ENCODE peak calls at places on chromosomes 3 and 15, in four cellular contexts. U is GM23248, B is GM23338, X is PC-3. H is an unnamed sample.

GRCh38 chr3:187318819-187319616 is 27.5 kb upstream of the MASP1 start:
- DNase-seq in U (peak), B (peak), X (peak), H (peak)

GRCh38 chr3:98561727-98562521 is 30.1 kb downstream of the GPR15 start:
- DNase-seq in U (peak), B (no peak), X (peak), H (no peak)

GRCh38 chr3:97256060-97256459 is 441.7 kb downstream of the EPHA6 start:
- DNase-seq in U (no peak), B (peak), X (no peak), H (no peak)

GRCh38 chr3:127688416-127689265 is 15.9 kb downstream of the ABTB1 start:
- DNase-seq in U (peak), B (no peak), X (peak), H (no peak)

GRCh38 chr3:184716652-184717607 is 5.1 kb upstream of the MAGEF1 start:
- DNase-seq in U (peak), B (peak), X (peak), H (no peak)

GRCh38 chr3:34758630-34759261 is 880.6 kb upstream of the ARPP21 start:
- DNase-seq in U (no peak), B (no peak), X (no peak), H (no peak)

GRCh38 chr3:192816274-192816853 is 89.0 kb upstream of the FGF12 start:
- DNase-seq in U (peak), B (peak), X (peak), H (peak)

GRCh38 chr15:28099555-28100140 is 533 bp upstream of the OCA2 start:
- DNase-seq in U (no peak), B (no peak), X (no peak), H (no peak)

GRCh38 chr15:29143909-29144308 is 125.7 kb downstream of the NSMCE3 start:
- DNase-seq in U (peak), B (no peak), X (peak), H (no peak)

GRCh38 chr3:39124876-39125836 is 17.7 kb downstream of the TTC21A start:
- DNase-seq in U (peak), B (peak), X (peak), H (no peak)

GRCh38 chr3:10553586-10554235 is 48.3 kb upstream of the ATP2B2 start:
- DNase-seq in U (no peak), B (peak), X (no peak), H (no peak)

GRCh38 chr3:128217702-128218475 is 64.6 kb downstream of the EEFSEC start:
- DNase-seq in U (no peak), B (no peak), X (no peak), H (peak)

GRCh38 chr3:159252274-159252673 is 450.4 kb downstream of the MFSD1 start:
- DNase-seq in U (peak), B (no peak), X (peak), H (no peak)
- TF ChIP-seq EZH2phosphoT487 in U (no peak), B (no peak), X (no peak), H (no peak)

GRCh38 chr15:90954712-90955671 is at the start of gene RCCD1:
- DNase-seq in U (peak), B (peak), X (peak), H (peak)

GRCh38 chr15:90957791-90958190 is 3.1 kb downstream of the RCCD1 start:
- DNase-seq in U (no peak), B (no peak), X (no peak), H (no peak)

GRCh38 chr15:90955911-90956310 is 1.2 kb downstream of the RCCD1 start:
- DNase-seq in U (no peak), B (peak), X (peak), H (peak)

GRCh38 chr15:90957105-90957790 is 2.6 kb downstream of the RCCD1 start:
- DNase-seq in U (peak), B (peak), X (peak), H (no peak)

DNA sequence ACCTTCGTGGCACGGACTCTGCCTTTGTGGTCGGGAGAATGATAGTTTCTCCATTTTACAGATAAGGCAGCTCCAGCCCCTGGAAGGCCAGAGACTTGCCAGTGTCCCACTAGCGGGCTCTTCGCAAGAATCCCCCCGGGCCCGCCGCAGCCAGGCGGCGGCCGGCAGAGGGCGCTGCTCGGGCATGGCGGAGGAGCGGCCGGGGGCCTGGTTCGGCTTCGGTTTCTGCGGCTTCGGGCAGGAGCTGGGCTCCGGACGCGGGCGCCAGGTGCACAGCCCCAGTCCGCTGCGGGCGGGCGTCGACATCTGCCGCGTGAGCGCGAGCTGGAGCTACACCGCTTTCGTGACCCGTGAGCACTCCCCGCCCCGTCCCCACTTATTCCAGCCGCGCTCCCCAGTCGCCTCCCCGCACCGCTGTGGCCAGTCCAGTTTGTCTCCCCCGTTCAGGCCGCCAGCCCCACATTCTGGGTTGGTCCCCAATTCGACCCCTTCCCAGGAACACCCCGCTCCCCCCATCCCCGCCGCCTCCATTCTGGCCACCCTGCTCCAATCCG is 1.9 kb downstream of the RCCD1 start:
- DNase-seq in U (peak), B (peak), X (peak), H (peak)
- TF ChIP-seq EZH2 in U (no peak), B (no peak), X (no peak), H (no peak)

GRCh38 chr3:16848007-16848406 is 36.7 kb upstream of the PLCL2 start:
- DNase-seq in U (no peak), B (no peak), X (no peak), H (no peak)

GRCh38 chr3:16846373-16847078 is 38.2 kb upstream of the PLCL2 start:
- DNase-seq in U (no peak), B (no peak), X (no peak), H (no peak)

GRCh38 chr3:16844771-16845170 is 40.0 kb upstream of the PLCL2 start:
- DNase-seq in U (peak), B (no peak), X (no peak), H (no peak)

GRCh38 chr3:16849795-16850194 is 35.0 kb upstream of the PLCL2 start:
- DNase-seq in U (peak), B (no peak), X (no peak), H (no peak)

DNA sequence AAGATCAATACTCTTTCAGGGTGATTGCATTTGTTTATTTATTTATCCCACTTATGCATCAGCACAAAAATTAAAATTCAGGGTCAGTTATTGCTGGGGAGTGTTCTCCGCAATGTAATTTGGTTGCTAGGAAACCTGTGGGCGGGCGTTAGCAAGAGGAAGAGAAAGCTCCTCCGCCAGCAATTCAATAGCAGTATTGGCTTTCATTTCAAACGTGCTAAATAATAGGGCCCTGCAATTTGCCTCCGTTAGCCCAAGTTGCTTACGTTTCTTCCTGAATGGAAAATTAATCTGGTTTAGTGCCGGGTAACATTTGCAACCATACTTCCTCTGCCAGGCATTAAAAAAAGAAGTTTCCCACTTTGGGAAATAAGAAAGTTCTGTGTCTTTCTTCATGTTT is 35.5 kb upstream of the PLCL2 start:
- DNase-seq in U (no peak), B (peak), X (no peak), H (peak)
- H2AFZ ChIP-seq in U (no peak), B (peak), X (no peak), H (no peak)

DNA sequence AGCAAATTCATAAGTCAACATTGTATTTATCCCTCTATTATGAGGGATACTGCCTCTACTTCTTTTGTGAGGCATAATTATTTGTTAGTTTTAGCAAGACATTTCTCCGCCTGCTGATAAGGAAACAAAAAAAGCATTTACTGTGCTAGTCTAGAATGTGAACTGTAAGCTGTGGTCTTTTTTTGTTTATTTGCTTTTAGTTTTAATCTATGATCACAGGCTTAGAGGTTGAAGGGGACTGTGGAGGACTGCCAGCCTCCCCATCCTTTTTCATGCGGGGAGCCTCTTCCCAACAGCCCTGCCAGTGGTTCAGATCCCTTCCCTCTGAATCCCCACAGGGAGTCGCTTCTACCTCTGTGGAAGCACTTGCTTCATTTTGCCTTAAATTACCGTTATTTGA is 331.0 kb upstream of the ROPN1 start:
- DNase-seq in U (no peak), B (no peak), X (no peak), H (no peak)
- TF ChIP-seq EZH2phosphoT487 in U (no peak), B (no peak), X (no peak), H (no peak)

GRCh38 chr15:77068633-77069032 is 2.3 kb downstream of the TSPAN3 start:
- DNase-seq in U (no peak), B (no peak), X (no peak), H (no peak)

GRCh38 chr15:77070180-77070499 is 769 bp downstream of the TSPAN3 start:
- DNase-seq in U (no peak), B (no peak), X (no peak), H (no peak)

GRCh38 chr15:77069521-77070121 is 1.3 kb downstream of the TSPAN3 start:
- DNase-seq in U (peak), B (peak), X (peak), H (no peak)

GRCh38 chr15:77071338-77072223 is 672 bp upstream of the TSPAN3 start:
- DNase-seq in U (peak), B (no peak), X (no peak), H (no peak)

GRCh38 chr15:77070500-77071337 is at the start of gene TSPAN3:
- DNase-seq in U (peak), B (peak), X (peak), H (peak)
- TF ChIP-seq EZH2 in U (no peak), B (no peak), X (no peak), H (no peak)

DNA sequence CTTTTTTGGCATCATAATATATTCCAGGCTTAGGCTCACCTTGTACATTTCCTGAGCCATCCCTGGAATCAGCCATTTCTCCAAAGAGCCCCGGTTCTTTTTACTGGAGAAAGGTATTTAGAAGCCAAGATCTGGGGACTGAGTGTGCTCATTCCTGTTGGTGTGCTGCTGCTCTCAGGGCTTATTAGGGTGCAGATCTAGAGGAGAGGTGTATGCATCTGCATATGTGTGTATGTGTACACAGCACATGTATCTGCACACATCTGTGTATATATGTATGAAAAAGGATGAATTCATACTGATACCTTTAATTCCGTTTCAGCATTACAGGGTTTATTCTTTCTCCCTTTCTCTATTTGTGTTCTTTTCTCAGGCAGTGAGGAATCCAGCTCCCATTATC is 162.1 kb upstream of the BHLHE40 start:
- DNase-seq in U (no peak), B (no peak), X (no peak), H (no peak)
- H2AFZ ChIP-seq in U (no peak), B (no peak), X (no peak), H (no peak)

DNA sequence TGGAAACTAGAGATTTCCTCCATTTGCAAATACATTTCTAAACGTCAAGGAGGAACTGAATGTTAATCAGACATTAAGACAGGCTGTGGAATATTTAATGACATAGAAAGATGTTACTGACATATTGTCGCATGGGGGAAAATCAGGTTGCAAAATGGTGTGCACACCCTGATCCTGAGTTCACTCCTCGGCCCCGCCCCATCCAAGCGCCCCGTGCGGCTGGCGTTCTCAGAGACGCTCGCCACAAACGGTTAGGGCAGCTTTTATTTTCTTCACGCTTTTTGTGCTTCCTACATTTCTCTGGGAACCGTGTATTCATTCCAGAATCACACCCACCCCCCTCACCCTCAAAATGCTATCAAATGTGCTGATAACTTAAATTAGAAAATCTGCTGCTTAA is 10.8 kb downstream of the H1-8 start:
- DNase-seq in U (no peak), B (no peak), X (no peak), H (peak)
- TF ChIP-seq EZH2phosphoT487 in U (no peak), B (no peak), X (no peak), H (no peak)

GRCh38 chr15:37106490-37107001 is 6.2 kb upstream of the MEIS2 start:
- DNase-seq in U (no peak), B (peak), X (no peak), H (peak)
- TF ChIP-seq EZH2 in U (no peak), B (peak), X (no peak), H (no peak)

GRCh38 chr3:138135141-138135832 is 3.1 kb upstream of the A4GNT start:
- DNase-seq in U (no peak), B (no peak), X (no peak), H (no peak)

GRCh38 chr3:138136208-138136607 is 4.0 kb upstream of the A4GNT start:
- DNase-seq in U (no peak), B (no peak), X (no peak), H (no peak)

GRCh38 chr3:138137901-138138300 is 5.7 kb upstream of the A4GNT start:
- DNase-seq in U (no peak), B (no peak), X (no peak), H (no peak)

GRCh38 chr3:138132239-138132638 is at the start of gene A4GNT:
- DNase-seq in U (no peak), B (no peak), X (no peak), H (no peak)

GRCh38 chr3:138135833-138136194 is 3.6 kb upstream of the A4GNT start:
- DNase-seq in U (no peak), B (no peak), X (no peak), H (no peak)
- H2AFZ ChIP-seq in U (no peak), B (peak), X (no peak), H (no peak)

H was measured in MM.1S.